ENCODE peak calls at places on chromosomes 6 and 20, in six cellular contexts. R is COR-L47, K is AG08396, F is MV-4-11, Q is NCI-H774, N is fibroblast of villous mesenchyme. C is an unnamed sample.

GRCh38 chr6:148524976-148525375 is 182.3 kb downstream of the SASH1 start:
- DNase-seq in F (peak), K (peak), N (peak), R (no peak), Q (no peak), C (no peak)

GRCh38 chr6:127366281-127367022 is 23.0 kb upstream of the ECHDC1 start:
- DNase-seq in R (no peak), Q (no peak), N (peak), K (peak), F (peak), C (no peak)

GRCh38 chr6:81881660-81882059 is 129.2 kb upstream of the TENT5A start:
- DNase-seq in R (no peak), F (no peak), N (no peak), K (no peak), Q (no peak), C (no peak)

GRCh38 chr20:25207149-25207959 is 11.8 kb downstream of the ENTPD6 start:
- DNase-seq in K (no peak), R (no peak), F (no peak), N (no peak), Q (no peak), C (no peak)

GRCh38 chr6:56864171-56864616 is 90.7 kb upstream of the BEND6 start:
- DNase-seq in N (no peak), Q (no peak), F (no peak), R (no peak), K (no peak), C (no peak)

GRCh38 chr20:7285918-7286556 is 518.6 kb downstream of the BMP2 start:
- DNase-seq in F (peak), N (peak), K (peak), Q (peak), R (peak), C (peak)

GRCh38 chr6:46651766-46652165 is 852 bp downstream of the CYP39A1 start:
- DNase-seq in R (no peak), Q (no peak), N (no peak), F (no peak), K (no peak), C (no peak)

GRCh38 chr20:37285664-37286374 is 3.6 kb upstream of the MANBAL start:
- DNase-seq in F (peak), N (no peak), K (no peak), R (no peak), Q (no peak), C (no peak)

GRCh38 chr6:36129889-36130671 is at the start of gene MAPK13:
- DNase-seq in F (no peak), R (peak), K (no peak), N (peak), Q (peak), C (no peak)